ENCODE peak calls at places on chromosome 12, in five cellular contexts. R is pancreas, O is stomach, J is cardiac muscle cell, H is transverse colon. K is an unnamed sample.

GRCh38 chr12:100491104-100491503 is 17.4 kb downstream of the NR1H4 start:
- DNase-seq in R (no peak), O (no peak), J (no peak), H (peak), K (peak)

GRCh38 chr12:11746024-11746771 is 96.7 kb downstream of the ETV6 start:
- DNase-seq in R (no peak), O (no peak), J (no peak), H (no peak), K (no peak)

GRCh38 chr12:100199347-100200136 is 1.1 kb upstream of the ACTR6 start:
- DNase-seq in R (peak), O (peak), J (peak), H (peak), K (peak)

GRCh38 chr12:11822071-11822818 is 172.8 kb downstream of the ETV6 start:
- DNase-seq in R (no peak), O (peak), J (no peak), H (peak), K (peak)

GRCh38 chr12:11553871-11554533 is 95.5 kb upstream of the ETV6 start:
- DNase-seq in R (no peak), O (peak), J (peak), H (peak), K (no peak)

GRCh38 chr12:124605869-124606774 is 38.7 kb upstream of the NCOR2 start:
- DNase-seq in R (no peak), O (no peak), J (no peak), H (no peak), K (no peak)

GRCh38 chr12:16189849-16190248 is 87.6 kb downstream of the SLC15A5 start:
- DNase-seq in R (no peak), O (no peak), J (peak), H (no peak), K (no peak)

GRCh38 chr12:129615001-129615400 is 288.8 kb downstream of the TMEM132D start:
- DNase-seq in R (no peak), O (no peak), J (no peak), H (no peak), K (no peak)

GRCh38 chr12:8780389-8780788 is 42.0 kb upstream of the A2ML1 start:
- DNase-seq in R (no peak), O (no peak), J (peak), H (no peak), K (no peak)

GRCh38 chr12:56338643-56339422 is at the start of gene IL23A:
- DNase-seq in R (no peak), O (no peak), J (no peak), H (peak), K (no peak)

GRCh38 chr12:129337413-129337812 is 484.1 kb downstream of the GLT1D1 start:
- DNase-seq in R (no peak), O (no peak), J (no peak), H (no peak), K (no peak)

GRCh38 chr12:2347844-2348476 is 295.2 kb downstream of the CACNA1C start:
- DNase-seq in R (no peak), O (no peak), J (no peak), H (no peak), K (no peak)

GRCh38 chr12:132399092-132400010 is 70.0 kb upstream of the GALNT9 start:
- DNase-seq in R (peak), O (no peak), J (no peak), H (no peak), K (no peak)

GRCh38 chr12:124673881-124674617 is 106.6 kb upstream of the NCOR2 start:
- DNase-seq in R (no peak), O (no peak), J (no peak), H (no peak), K (no peak)

GRCh38 chr12:27463826-27464554 is 17.5 kb downstream of the SMCO2 start:
- DNase-seq in R (no peak), O (no peak), J (no peak), H (no peak), K (no peak)

GRCh38 chr12:84056-84455 is 17.5 kb downstream of the IQSEC3 start:
- DNase-seq in R (no peak), O (no peak), J (no peak), H (no peak), K (no peak)

GRCh38 chr12:61538951-61539350 is 721.3 kb upstream of the USP15 start:
- DNase-seq in R (no peak), O (no peak), J (no peak), H (no peak), K (no peak)

GRCh38 chr12:55705802-55706402 is 1.8 kb downstream of the ITGA7 start:
- DNase-seq in R (no peak), O (no peak), J (no peak), H (no peak), K (no peak)

GRCh38 chr12:119154435-119154818 is 24.3 kb upstream of the HSPB8 start:
- DNase-seq in R (peak), O (no peak), J (no peak), H (no peak), K (no peak)

GRCh38 chr12:79016181-79016580 is 151.6 kb downstream of the SYT1 start:
- DNase-seq in R (no peak), O (no peak), J (no peak), H (no peak), K (no peak)

GRCh38 chr12:111408686-111409402 is 3.1 kb downstream of the SH2B3 start:
- DNase-seq in R (no peak), O (no peak), J (no peak), H (no peak), K (no peak)

GRCh38 chr12:119183942-119184695 is 5.4 kb downstream of the HSPB8 start:
- DNase-seq in R (no peak), O (no peak), J (no peak), H (no peak), K (no peak)

GRCh38 chr12:66014818-66015217 is 115.7 kb downstream of the LLPH start:
- DNase-seq in R (no peak), O (no peak), J (no peak), H (no peak), K (no peak)

GRCh38 chr12:112282920-112283319 is 99.3 kb downstream of the HECTD4 start:
- DNase-seq in R (no peak), O (no peak), J (no peak), H (no peak), K (no peak)

GRCh38 chr12:115336506-115336905 is 652.5 kb upstream of the TBX3 start:
- DNase-seq in R (no peak), O (no peak), J (no peak), H (no peak), K (no peak)

GRCh38 chr12:87813476-87814234 is 215.5 kb downstream of the C12orf50 start:
- DNase-seq in R (no peak), O (no peak), J (no peak), H (no peak), K (no peak)

GRCh38 chr12:31796270-31796951 is 67.6 kb upstream of the AMN1 start:
- DNase-seq in R (no peak), O (no peak), J (no peak), H (no peak), K (no peak)

GRCh38 chr12:12349711-12350665 is at the start of gene MANSC1:
- DNase-seq in R (peak), O (peak), J (peak), H (peak), K (peak)

GRCh38 chr12:42810006-42810405 is 220.5 kb upstream of the PRICKLE1 start:
- DNase-seq in R (no peak), O (no peak), J (no peak), H (no peak), K (no peak)

GRCh38 chr12:30570206-30570890 is 125.3 kb downstream of the IPO8 start:
- DNase-seq in R (no peak), O (no peak), J (peak), H (no peak), K (no peak)

GRCh38 chr12:89350661-89351488 is 1.4 kb downstream of the DUSP6 start:
- DNase-seq in R (peak), O (no peak), J (peak), H (peak), K (peak)

GRCh38 chr12:97960741-97961608 is 498.4 kb downstream of the RMST start:
- DNase-seq in R (no peak), O (peak), J (peak), H (no peak), K (no peak)

GRCh38 chr12:27143676-27144075 is 61.3 kb upstream of the C12orf71 start:
- DNase-seq in R (no peak), O (no peak), J (no peak), H (no peak), K (no peak)

GRCh38 chr12:108332791-108333382 is 6.2 kb downstream of the CMKLR1 start:
- DNase-seq in R (no peak), O (no peak), J (no peak), H (peak), K (peak)

GRCh38 chr12:117097159-117097558 is 2.1 kb downstream of the TESC start:
- DNase-seq in R (peak), O (no peak), J (no peak), H (no peak), K (no peak)

GRCh38 chr12:12548713-12549112 is 13.9 kb downstream of the DUSP16 start:
- DNase-seq in R (no peak), O (no peak), J (no peak), H (no peak), K (no peak)

GRCh38 chr12:110846615-110847566 is at the start of gene CCDC63:
- DNase-seq in R (peak), O (peak), J (peak), H (peak), K (peak)

GRCh38 chr12:89840162-89840922 is 131.7 kb upstream of the ATP2B1 start:
- DNase-seq in R (no peak), O (no peak), J (no peak), H (no peak), K (no peak)

GRCh38 chr12:88237954-88238353 is 95.8 kb downstream of the TMTC3 start:
- DNase-seq in R (no peak), O (no peak), J (no peak), H (no peak), K (no peak)

GRCh38 chr12:124381454-124382207 is 86.7 kb downstream of the RFLNA start:
- DNase-seq in R (peak), O (peak), J (no peak), H (peak), K (peak)

DNA sequence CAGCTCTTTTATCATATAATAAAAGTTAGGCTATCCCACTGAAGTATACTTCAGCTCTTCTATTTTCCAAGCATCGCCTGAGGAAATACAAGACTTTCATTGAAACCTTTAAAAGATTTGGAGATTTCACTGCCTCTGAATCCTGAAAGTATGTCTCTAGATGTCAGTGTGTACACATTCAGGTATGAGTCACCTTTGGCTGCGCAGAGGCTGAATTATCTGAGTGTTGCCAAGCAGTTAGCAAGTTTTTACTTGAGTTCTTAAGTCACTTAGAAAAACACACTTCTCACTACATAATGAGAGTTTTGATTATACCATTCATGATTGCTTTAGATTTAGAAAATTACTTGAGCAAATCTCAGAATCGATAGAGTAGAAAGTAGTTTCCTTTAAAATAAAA is 210.3 kb downstream of the TMTC2 start:
- DNase-seq in R (no peak), O (peak), J (no peak), H (peak), K (no peak)
- H3K27ac ChIP-seq in R (no peak), O (no peak), J (no peak), H (peak), K (no peak)

GRCh38 chr12:70197362-70197744 is 45.9 kb upstream of the CNOT2 start:
- DNase-seq in R (no peak), O (no peak), J (no peak), H (no peak), K (no peak)
- H3K27ac ChIP-seq in R (no peak), O (no peak), J (no peak), H (no peak), K (no peak)

DNA sequence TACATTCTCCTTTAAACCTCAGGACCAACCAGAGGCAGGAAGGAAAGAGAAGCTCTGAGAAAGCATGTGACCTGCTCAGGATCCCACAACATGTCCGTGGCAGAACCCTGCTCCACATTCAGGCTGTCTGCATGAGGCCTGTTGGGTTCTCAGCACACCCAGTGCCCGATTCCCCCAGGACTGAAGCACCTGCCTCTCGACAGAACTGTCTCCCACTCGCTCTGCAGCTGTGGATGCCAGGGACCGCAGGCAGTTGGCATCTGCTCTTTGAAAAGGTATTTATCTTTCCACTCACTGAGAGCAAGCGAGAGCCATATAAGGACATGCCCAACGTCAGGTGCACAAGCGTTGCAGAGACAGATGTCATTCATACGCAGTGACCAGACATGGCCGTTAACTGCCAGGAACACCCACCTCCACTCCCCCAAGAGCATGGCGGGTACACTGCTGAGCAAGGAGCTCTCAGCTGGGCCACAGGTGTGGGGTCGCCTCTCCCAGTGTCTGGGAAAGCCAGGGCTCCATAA is 18.9 kb downstream of the PITPNM2 start:
- DNase-seq in R (no peak), O (peak), J (no peak), H (peak), K (no peak)
- H3K27ac ChIP-seq in R (no peak), O (peak), J (no peak), H (peak), K (peak)

GRCh38 chr12:93173178-93173957 is 204.4 kb upstream of the NUDT4 start:
- DNase-seq in R (no peak), O (no peak), J (no peak), H (no peak), K (no peak)
- H3K27ac ChIP-seq in R (no peak), O (no peak), J (no peak), H (peak), K (no peak)

DNA sequence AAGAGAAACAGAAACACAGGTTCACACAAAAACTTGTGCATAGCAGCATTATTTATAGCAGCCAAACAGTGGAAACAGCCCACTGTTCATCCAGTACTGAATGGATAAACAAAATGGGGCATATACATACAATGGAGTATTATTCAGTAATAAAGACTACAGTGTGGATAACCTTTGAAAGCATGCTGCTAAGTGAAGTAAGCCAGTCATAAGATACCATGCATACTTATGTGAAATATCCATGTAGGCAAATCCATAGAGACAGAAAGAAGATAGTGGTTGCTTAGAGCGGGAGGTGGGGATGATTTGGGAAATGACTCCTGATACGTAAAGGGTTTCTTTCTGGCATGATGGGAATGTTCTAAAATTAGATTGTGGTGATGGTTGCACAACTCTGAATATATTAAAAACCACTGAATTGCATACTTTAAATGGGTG is 99.4 kb downstream of the CRADD start:
- DNase-seq in R (no peak), O (no peak), J (no peak), H (no peak), K (no peak)
- H3K27ac ChIP-seq in R (no peak), O (peak), J (peak), H (peak), K (peak)

GRCh38 chr12:34219046-34219770 is 196.9 kb downstream of the ALG10 start:
- DNase-seq in R (no peak), O (no peak), J (no peak), H (no peak), K (no peak)

GRCh38 chr12:34215893-34216285 is 193.6 kb downstream of the ALG10 start:
- DNase-seq in R (no peak), O (no peak), J (no peak), H (no peak), K (no peak)

GRCh38 chr12:34217660-34218059 is 195.4 kb downstream of the ALG10 start:
- DNase-seq in R (no peak), O (no peak), J (no peak), H (no peak), K (no peak)

GRCh38 chr12:34215213-34215892 is 193.1 kb downstream of the ALG10 start:
- DNase-seq in R (no peak), O (no peak), J (no peak), H (no peak), K (no peak)

DNA sequence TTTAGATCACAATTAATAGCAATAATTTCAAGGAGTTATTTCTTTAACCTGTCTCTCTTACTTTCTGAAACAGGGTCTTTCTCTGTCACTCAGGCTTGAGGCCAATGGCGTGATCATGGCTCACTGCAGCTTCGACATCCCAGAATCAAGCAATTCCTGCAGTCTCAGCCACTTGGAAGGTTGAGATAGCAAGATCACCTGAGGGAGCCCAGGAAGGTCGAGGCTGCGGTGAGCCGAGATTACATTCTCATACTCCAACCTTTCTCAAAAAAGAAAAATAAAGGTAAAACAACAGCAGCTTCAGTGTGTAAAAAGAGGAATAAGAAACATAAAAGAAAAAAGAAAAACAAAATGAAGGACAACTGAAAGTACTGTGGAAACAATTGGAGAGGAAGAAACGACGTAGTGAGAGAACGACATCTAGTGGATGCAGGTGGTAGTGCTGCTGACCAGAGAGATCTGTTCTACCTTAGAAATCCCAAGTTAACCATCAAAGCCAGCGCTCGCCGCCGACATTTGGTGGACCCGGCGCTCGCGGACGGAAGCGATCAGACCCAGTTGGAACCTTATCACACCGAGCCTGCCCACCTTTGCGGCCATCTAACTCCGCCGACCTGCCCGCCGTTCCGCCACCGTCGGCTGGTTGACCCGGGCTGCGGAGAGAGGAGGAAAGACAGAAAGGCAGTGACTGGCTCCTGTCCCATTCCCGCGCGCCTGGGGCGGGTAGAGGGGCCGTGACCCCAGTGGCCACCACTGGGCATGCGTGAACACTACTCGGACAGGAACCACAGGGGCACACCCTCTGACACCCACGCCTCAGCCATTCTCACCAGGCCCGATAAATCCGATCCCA is 196.1 kb downstream of the ALG10 start:
- DNase-seq in R (no peak), O (peak), J (no peak), H (peak), K (peak)
- H3K27ac ChIP-seq in R (peak), O (no peak), J (no peak), H (no peak), K (no peak)

GRCh38 chr12:71958056-71958455 is 19.4 kb downstream of the TPH2 start:
- DNase-seq in R (no peak), O (no peak), J (no peak), H (no peak), K (no peak)

GRCh38 chr12:71954861-71955260 is 16.2 kb downstream of the TPH2 start:
- DNase-seq in R (no peak), O (no peak), J (no peak), H (no peak), K (no peak)

GRCh38 chr12:71958457-71958856 is 19.8 kb downstream of the TPH2 start:
- DNase-seq in R (no peak), O (no peak), J (no peak), H (no peak), K (no peak)

GRCh38 chr12:71954040-71954649 is 15.5 kb downstream of the TPH2 start:
- DNase-seq in R (no peak), O (no peak), J (no peak), H (no peak), K (no peak)

DNA sequence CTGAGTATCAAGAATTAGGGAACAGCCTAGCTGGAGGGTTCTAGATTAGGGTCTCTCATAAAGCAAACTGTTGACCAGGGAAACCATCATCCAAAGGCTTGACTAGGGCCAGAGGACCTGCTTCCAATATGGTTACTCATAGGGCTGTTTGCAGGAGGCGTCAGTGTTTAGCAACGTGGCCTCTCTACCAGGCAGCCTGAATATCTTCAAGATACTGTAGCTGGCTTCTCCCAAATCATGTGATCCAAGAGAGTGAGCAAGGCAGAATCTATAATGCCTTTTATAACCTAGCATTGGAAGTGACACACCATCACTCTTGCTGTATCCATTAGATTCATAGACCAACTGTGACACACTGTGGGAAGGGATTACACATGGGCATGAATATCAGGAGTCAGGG is 17.3 kb downstream of the TPH2 start:
- DNase-seq in R (no peak), O (no peak), J (no peak), H (no peak), K (no peak)
- H3K27ac ChIP-seq in R (no peak), O (no peak), J (no peak), H (no peak), K (no peak)

GRCh38 chr12:120580787-120581723 is at the start of gene POP5:
- DNase-seq in R (peak), O (peak), J (peak), H (peak), K (peak)
- H3K27ac ChIP-seq in R (no peak), O (peak), J (peak), H (peak), K (peak)

GRCh38 chr12:122523280-122523679 is 3.5 kb downstream of the RSRC2 start:
- DNase-seq in R (no peak), O (no peak), J (no peak), H (no peak), K (no peak)

GRCh38 chr12:122527478-122527944 is 462 bp downstream of the KNTC1 start:
- DNase-seq in R (no peak), O (no peak), J (peak), H (peak), K (peak)

GRCh38 chr12:122526683-122527477 is at the start of the genes KNTC1 and RSRC2:
- DNase-seq in R (peak), O (peak), J (peak), H (peak), K (peak)

GRCh38 chr12:122520676-122521075 is 6.1 kb downstream of the RSRC2 start:
- DNase-seq in R (no peak), O (no peak), J (no peak), H (no peak), K (no peak)

GRCh38 chr12:122523846-122524718 is 2.7 kb downstream of the RSRC2 start:
- DNase-seq in R (no peak), O (no peak), J (no peak), H (no peak), K (no peak)
- H3K27ac ChIP-seq in R (peak), O (peak), J (no peak), H (peak), K (no peak)

K was measured in Peyer's patch.